ENCODE peak calls at places on chromosomes 4 and X, in nine cellular contexts. N, M, O, I, X, Y, D, S and Z are unnamed samples. For H3K36me3, the result is how much of the 10 kb centered on the place peaks cover.

GRCh38 chr4:73308286-73308685 is 49.7 kb upstream of the ANKRD17 start:
- DNase-seq in N (no peak), M (peak), O (peak), I (no peak), X (no peak), Y (peak), D (no peak), S (no peak), Z (no peak)

GRCh38 chr4:8149664-8150063 is 8.9 kb downstream of the ABLIM2 start:
- DNase-seq in N (no peak), M (no peak), O (no peak), I (no peak), X (no peak), Y (no peak), D (no peak), S (no peak), Z (no peak)

GRCh38 chr4:120877021-120877420 is 45.5 kb downstream of the PRDM5 start:
- DNase-seq in N (no peak), M (no peak), O (no peak), I (no peak), X (no peak), Y (no peak), D (no peak), S (no peak), Z (no peak)

GRCh38 chr4:142091691-142092182 is 455.4 kb downstream of the IL15 start:
- DNase-seq in N (no peak), M (no peak), O (peak), I (no peak), X (no peak), Y (peak), D (peak), S (no peak), Z (no peak)

GRCh38 chr4:145177511-145177905 is 2.9 kb downstream of the OTUD4 start:
- DNase-seq in N (no peak), M (no peak), O (peak), I (no peak), X (no peak), Y (peak), D (no peak), S (no peak), Z (no peak)

GRCh38 chr4:98970386-98970785 is 25.1 kb upstream of the METAP1 start:
- DNase-seq in N (no peak), M (no peak), O (no peak), I (no peak), X (no peak), Y (peak), D (no peak), S (no peak), Z (no peak)

GRCh38 chr4:34826660-34827059 is 1417.7 kb downstream of the ARAP2 start:
- DNase-seq in N (no peak), M (no peak), O (no peak), I (no peak), X (no peak), Y (no peak), D (no peak), S (no peak), Z (no peak)

GRCh38 chrX:153411255-153411987 is at the start of gene ZFP92:
- DNase-seq in N (no peak), M (no peak), O (no peak), I (no peak), X (peak), Y (no peak), D (no peak), S (no peak), Z (peak)

GRCh38 chrX:91279479-91279878 is 155.2 kb upstream of the PABPC5 start:
- DNase-seq in N (no peak), M (no peak), O (no peak), I (no peak), X (no peak), Y (no peak), D (no peak), S (no peak), Z (no peak)

GRCh38 chr4:150082241-150082640 is 4.0 kb downstream of the DCLK2 start:
- DNase-seq in N (no peak), M (no peak), O (no peak), I (no peak), X (peak), Y (no peak), D (no peak), S (no peak), Z (no peak)

GRCh38 chrX:49244207-49244606 is 8.9 kb downstream of the CCDC22 start:
- DNase-seq in N (no peak), M (no peak), O (no peak), I (no peak), X (no peak), Y (no peak), D (no peak), S (no peak), Z (no peak)

GRCh38 chr4:41204400-41204978 is 9.9 kb downstream of the APBB2 start:
- DNase-seq in N (no peak), M (peak), O (peak), I (no peak), X (peak), Y (peak), D (peak), S (peak), Z (no peak)

GRCh38 chr4:7803992-7804758 is 135.5 kb downstream of the AFAP1 start:
- DNase-seq in N (peak), M (peak), O (peak), I (peak), X (peak), Y (peak), D (peak), S (peak), Z (peak)

GRCh38 chr4:158870282-158871049 is 101.6 kb downstream of the FNIP2 start:
- DNase-seq in N (no peak), M (no peak), O (no peak), I (no peak), X (no peak), Y (no peak), D (no peak), S (no peak), Z (no peak)
- H3K36me3 ChIP-seq in N (under half), M (under half), O (under half), I (under half), X (half or more), Y (under half), D (under half), S (under half), Z (under half)

GRCh38 chr4:113888006-113888405 is 91.4 kb downstream of the ARSJ start:
- DNase-seq in N (no peak), M (no peak), O (no peak), I (no peak), X (no peak), Y (no peak), D (no peak), S (no peak), Z (no peak)

GRCh38 chr4:113899260-113900177 is 79.9 kb downstream of the ARSJ start:
- DNase-seq in N (no peak), M (no peak), O (no peak), I (no peak), X (no peak), Y (no peak), D (no peak), S (no peak), Z (no peak)

DNA sequence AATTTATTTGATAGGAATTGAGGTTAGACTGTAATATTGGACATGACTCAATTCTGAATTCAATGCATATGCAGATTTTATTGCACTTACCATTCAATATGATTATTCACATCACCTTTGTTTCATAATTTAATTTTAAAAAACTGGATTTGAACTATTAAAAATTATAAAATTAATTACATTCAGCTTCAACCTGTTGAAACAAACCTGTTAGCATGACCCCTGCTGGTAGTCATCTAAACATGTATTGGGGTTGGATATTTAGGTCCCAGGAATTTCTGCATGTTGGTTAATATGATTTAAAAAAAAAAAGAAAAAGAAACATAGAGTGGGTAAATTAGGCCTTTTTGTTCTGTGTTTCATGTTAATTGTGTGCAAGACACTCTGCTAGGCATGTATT is 85.9 kb downstream of the ARSJ start:
- DNase-seq in N (no peak), M (peak), O (no peak), I (no peak), X (no peak), Y (peak), D (no peak), S (no peak), Z (no peak)
- TF ChIP-seq CTCF in N (no peak), M (no peak), O (peak), I (no peak), X (no peak), Y (peak), D (peak), S (peak), Z (no peak)

DNA sequence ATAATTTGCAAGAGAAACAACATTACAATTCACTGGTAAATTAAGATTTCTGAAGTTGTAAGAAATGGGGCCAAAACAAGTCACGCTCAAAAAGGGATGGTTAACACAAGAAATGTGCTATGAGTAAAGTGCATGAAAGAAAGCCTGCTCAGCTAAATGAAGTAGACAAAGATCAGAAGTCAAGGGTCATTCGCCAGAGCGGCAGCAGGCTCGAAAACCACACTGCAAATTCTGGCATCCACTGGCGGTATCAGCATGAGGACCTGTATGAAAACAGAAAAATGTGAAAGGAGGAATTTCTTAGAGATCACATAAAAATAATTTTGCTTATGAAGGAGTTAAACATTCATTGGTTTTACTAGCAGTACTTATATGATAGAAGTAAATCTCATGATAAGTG is 49.6 kb downstream of the FBXL5 start:
- DNase-seq in N (no peak), M (no peak), O (no peak), I (no peak), X (no peak), Y (no peak), D (no peak), S (no peak), Z (no peak)
- H3K36me3 ChIP-seq in N (under half), M (under half), O (under half), I (under half), X (half or more), Y (under half), D (under half), S (under half), Z (under half)

GRCh38 chrX:42619068-42619467 is 158.9 kb downstream of the PPP1R2C start:
- DNase-seq in N (no peak), M (no peak), O (no peak), I (no peak), X (no peak), Y (no peak), D (no peak), S (no peak), Z (no peak)

GRCh38 chrX:42616981-42617380 is 161.0 kb downstream of the PPP1R2C start:
- DNase-seq in N (no peak), M (no peak), O (no peak), I (no peak), X (no peak), Y (no peak), D (no peak), S (no peak), Z (no peak)

DNA sequence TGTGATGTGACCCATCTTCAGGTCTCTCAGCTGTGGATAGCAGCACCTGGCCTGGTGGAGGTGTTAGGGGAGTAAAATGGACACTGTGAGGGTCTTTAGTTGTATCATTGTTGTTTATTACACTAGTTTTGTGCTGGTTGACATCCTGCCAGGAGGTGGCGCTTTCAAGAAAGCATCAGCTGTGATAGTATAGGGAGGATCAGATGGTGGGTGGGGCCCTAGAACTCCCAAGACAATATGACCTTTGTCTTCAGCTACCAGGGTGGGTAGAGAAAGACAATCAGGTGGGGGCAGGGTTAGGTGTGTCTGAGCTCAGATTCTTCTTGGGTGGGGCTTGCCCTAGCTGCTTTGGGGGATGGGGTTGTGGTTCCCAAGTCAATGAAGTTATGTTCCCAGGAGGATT is 162.8 kb downstream of the PPP1R2C start:
- DNase-seq in N (peak), M (no peak), O (no peak), I (no peak), X (no peak), Y (no peak), D (peak), S (no peak), Z (peak)
- TF ChIP-seq CTCF in N (no peak), M (peak), O (no peak), I (no peak), X (no peak), Y (no peak), D (peak), S (peak), Z (no peak)

DNA sequence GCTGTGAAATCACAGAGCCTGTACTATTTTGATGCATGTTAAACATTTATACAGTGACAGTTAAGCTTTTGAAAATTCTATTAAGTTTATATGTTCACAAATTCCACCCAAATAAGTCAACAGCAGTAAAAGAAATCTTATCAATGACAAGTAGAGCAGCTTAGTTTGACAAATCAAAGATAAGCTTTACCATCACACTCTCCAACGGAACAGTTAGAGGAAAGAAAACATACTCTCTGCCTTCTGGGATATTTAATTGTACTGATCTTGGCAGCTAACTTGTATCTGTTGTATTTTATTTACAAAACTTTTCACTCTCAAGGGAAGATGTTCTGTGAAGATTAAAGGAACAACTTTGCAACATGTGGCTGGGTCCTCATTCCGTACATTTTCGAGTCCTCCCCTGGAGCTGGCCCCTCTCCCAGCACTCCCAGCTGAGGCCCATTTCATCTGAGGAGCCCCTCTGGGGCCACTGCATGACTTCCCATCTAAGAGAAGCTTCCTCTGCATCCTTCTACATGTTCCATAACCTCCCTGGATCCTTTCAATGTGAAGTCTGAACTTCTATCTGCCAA is 74.4 kb downstream of the RPS3A start:
- DNase-seq in N (no peak), M (no peak), O (no peak), I (no peak), X (no peak), Y (peak), D (no peak), S (no peak), Z (no peak)
- H3K36me3 ChIP-seq in N (under half), M (half or more), O (under half), I (under half), X (under half), Y (under half), D (under half), S (under half), Z (under half)